ENCODE peak calls at places on chromosomes 7 and 10, in four cellular contexts. P, A, V and Z are unnamed samples.

GRCh38 chr7:139034855-139035587 is 821 bp downstream of the ZC3HAV1L start:
- DNase-seq in P (no peak), A (peak; percentile 27), V (no peak), Z (no peak)

GRCh38 chr10:53314856-53315255 is 542.3 kb upstream of the MBL2 start:
- DNase-seq in P (no peak), A (peak; percentile 96), V (no peak), Z (peak; percentile 87)

GRCh38 chr10:75347211-75347610 is 54.4 kb downstream of the ZNF503 start:
- DNase-seq in P (no peak), A (no peak), V (no peak), Z (no peak)

GRCh38 chr10:102274062-102274461 is 28.7 kb downstream of the GBF1 start:
- DNase-seq in P (no peak), A (no peak), V (no peak), Z (no peak)

GRCh38 chr10:103765981-103766380 is 89.4 kb downstream of the SH3PXD2A start:
- DNase-seq in P (no peak), A (no peak), V (no peak), Z (no peak)

GRCh38 chr10:118991326-118991725 is 38.2 kb upstream of the NANOS1 start:
- DNase-seq in P (no peak), A (no peak), V (no peak), Z (no peak)

GRCh38 chr10:67763499-67764011 is 67.6 kb upstream of the CTNNA3 start:
- DNase-seq in P (peak; percentile 23), A (peak; percentile 39), V (peak; percentile 21), Z (no peak)

GRCh38 chr10:114045071-114045737 is 1.5 kb downstream of the ADRB1 start:
- DNase-seq in P (no peak), A (peak; percentile 36), V (no peak), Z (no peak)

GRCh38 chr10:61000769-61001730 is 57.1 kb upstream of the RHOBTB1 start:
- DNase-seq in P (peak; percentile 71), A (peak; percentile 26), V (peak; percentile 77), Z (no peak)

GRCh38 chr10:104267721-104268690 is 978 bp upstream of the GSTO2 start:
- DNase-seq in P (no peak), A (peak; percentile 38), V (no peak), Z (no peak)

GRCh38 chr10:110206988-110207804 is at the start of gene MXI1:
- DNase-seq in P (peak; percentile 44), A (peak; percentile 92), V (peak; percentile 66), Z (no peak)

GRCh38 chr10:43120948-43121290 is 17.3 kb upstream of the CSGALNACT2 start:
- DNase-seq in P (no peak), A (no peak), V (no peak), Z (no peak)

GRCh38 chr10:31031205-31031665 is 430 bp downstream of the ZNF438 start:
- DNase-seq in P (no peak), A (no peak), V (peak; percentile 84), Z (no peak)

GRCh38 chr10:48625013-48625412 is 20.1 kb upstream of the ARHGAP22 start:
- DNase-seq in P (no peak), A (peak; percentile 63), V (no peak), Z (no peak)

GRCh38 chr10:66678521-66678920 is 247.3 kb upstream of the LRRTM3 start:
- DNase-seq in P (no peak), A (peak; percentile 10), V (no peak), Z (peak; percentile 24)

GRCh38 chr10:88735661-88736060 is 24.2 kb upstream of the LIPN start:
- DNase-seq in P (no peak), A (peak; percentile 62), V (no peak), Z (no peak)

GRCh38 chr7:73841689-73842247 is 548 bp downstream of the METTL27 start:
- DNase-seq in P (no peak), A (no peak), V (peak; percentile 50), Z (no peak)

GRCh38 chr10:79014796-79015195 is 54.0 kb upstream of the ZMIZ1 start:
- DNase-seq in P (no peak), A (no peak), V (no peak), Z (no peak)

GRCh38 chr7:71173955-71174354 is 42.0 kb downstream of the GALNT17 start:
- DNase-seq in P (no peak), A (no peak), V (no peak), Z (no peak)

GRCh38 chr7:73964786-73965185 is 63.2 kb upstream of the ELN start:
- DNase-seq in P (no peak), A (no peak), V (no peak), Z (no peak)

GRCh38 chr10:51063659-51064535 is 10.4 kb upstream of the PRKG1 start:
- DNase-seq in P (peak; percentile 7), A (peak; percentile 56), V (no peak), Z (no peak)

GRCh38 chr7:3282457-3282856 is 18.6 kb upstream of the SDK1 start:
- DNase-seq in P (no peak), A (peak; percentile 5), V (no peak), Z (no peak)

GRCh38 chr7:33907625-33908024 is 2.3 kb downstream of the BMPER start:
- DNase-seq in P (no peak), A (no peak), V (no peak), Z (no peak)

GRCh38 chr10:35937538-35937937 is 295.4 kb upstream of the FZD8 start:
- DNase-seq in P (no peak), A (no peak), V (no peak), Z (no peak)

GRCh38 chr10:2011106-2011716 is 273.9 kb upstream of the ADARB2 start:
- DNase-seq in P (no peak), A (no peak), V (no peak), Z (no peak)

GRCh38 chr7:41148521-41148951 is 554.4 kb downstream of the INHBA start:
- DNase-seq in P (no peak), A (peak; percentile 97), V (no peak), Z (peak; percentile 90)

GRCh38 chr7:108415821-108416536 is 40.3 kb downstream of the NRCAM start:
- DNase-seq in P (no peak), A (peak; percentile 88), V (peak; percentile 36), Z (no peak)

GRCh38 chr7:46811529-46811928 is 770.4 kb downstream of the TNS3 start:
- DNase-seq in P (no peak), A (peak; percentile 77), V (no peak), Z (peak; percentile 83)

GRCh38 chr7:131111-132094 is 61.0 kb upstream of the FAM20C start:
- DNase-seq in P (no peak), A (no peak), V (no peak), Z (no peak)

GRCh38 chr7:50412958-50413357 is 37.2 kb downstream of the FIGNL1 start:
- DNase-seq in P (no peak), A (no peak), V (no peak), Z (no peak)

GRCh38 chr7:36034020-36034419 is 119.0 kb upstream of the EEPD1 start:
- DNase-seq in P (no peak), A (peak; percentile 90), V (no peak), Z (no peak)
- H3K4me3 ChIP-seq in P (no peak overlapping the region), A (no peak overlapping the region), V (no peak overlapping the region), Z (no peak overlapping the region)

DNA sequence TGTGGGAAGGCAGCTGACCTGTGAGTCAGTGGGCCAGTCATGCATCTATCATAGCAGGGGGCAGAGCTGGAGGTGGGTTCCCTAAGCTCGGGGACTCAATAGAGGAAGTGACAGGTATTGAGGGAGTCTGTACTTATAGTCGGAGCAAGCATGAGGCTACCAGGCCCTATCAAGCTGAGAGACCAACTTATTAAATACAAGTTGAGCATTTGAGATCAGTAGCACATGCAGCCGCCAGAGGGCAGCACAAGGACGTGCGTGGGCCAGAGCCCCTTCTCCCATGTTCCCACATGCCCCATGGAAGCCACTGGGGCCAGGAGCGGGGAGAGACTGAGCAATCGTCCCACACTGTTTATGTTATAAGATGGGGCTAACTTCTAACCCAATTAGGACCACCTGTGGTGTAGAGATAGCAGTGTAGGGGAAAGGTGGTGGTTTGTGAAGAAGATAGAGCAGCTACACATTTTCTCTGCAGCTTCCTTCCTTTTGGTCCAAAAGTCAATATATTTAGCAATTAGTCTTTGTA is 13.0 kb upstream of the STK31 start:
- DNase-seq in P (peak; percentile 58), A (peak; percentile 71), V (peak; percentile 78), Z (no peak)
- TF ChIP-seq CTCF in P (peak; percentile 81), A (peak; percentile 71), V (peak; percentile 93), Z (peak; percentile 73)

GRCh38 chr10:93034426-93034825 is 26.2 kb upstream of the CYP26C1 start:
- DNase-seq in P (no peak), A (no peak), V (no peak), Z (no peak)

GRCh38 chr10:93032809-93033137 is 27.8 kb upstream of the CYP26C1 start:
- DNase-seq in P (peak; percentile 64), A (no peak), V (no peak), Z (no peak)

GRCh38 chr10:93028881-93029280 is 31.7 kb upstream of the CYP26C1 start:
- DNase-seq in P (no peak), A (peak; percentile 68), V (no peak), Z (no peak)

GRCh38 chr10:93030409-93030808 is 30.2 kb upstream of the CYP26C1 start:
- DNase-seq in P (peak; percentile 20), A (peak; percentile 67), V (no peak), Z (peak; percentile 62)

GRCh38 chr10:93032105-93032808 is 28.3 kb upstream of the CYP26C1 start:
- DNase-seq in P (peak; percentile 28), A (no peak), V (no peak), Z (no peak)
- H3K4me3 ChIP-seq in P (no peak overlapping the region), A (no peak overlapping the region), V (no peak overlapping the region), Z (no peak overlapping the region)

GRCh38 chr10:84202349-84202748 is 8.0 kb downstream of the CDHR1 start:
- DNase-seq in P (no peak), A (no peak), V (no peak), Z (no peak)

GRCh38 chr10:84205853-84206513 is 11.6 kb downstream of the CDHR1 start:
- DNase-seq in P (no peak), A (no peak), V (no peak), Z (no peak)

GRCh38 chr10:84204610-84205009 is 10.3 kb downstream of the CDHR1 start:
- DNase-seq in P (no peak), A (no peak), V (no peak), Z (no peak)

GRCh38 chr10:84205049-84205852 is 10.9 kb downstream of the CDHR1 start:
- DNase-seq in P (peak; percentile 38), A (peak; percentile 74), V (peak; percentile 79), Z (no peak)

DNA sequence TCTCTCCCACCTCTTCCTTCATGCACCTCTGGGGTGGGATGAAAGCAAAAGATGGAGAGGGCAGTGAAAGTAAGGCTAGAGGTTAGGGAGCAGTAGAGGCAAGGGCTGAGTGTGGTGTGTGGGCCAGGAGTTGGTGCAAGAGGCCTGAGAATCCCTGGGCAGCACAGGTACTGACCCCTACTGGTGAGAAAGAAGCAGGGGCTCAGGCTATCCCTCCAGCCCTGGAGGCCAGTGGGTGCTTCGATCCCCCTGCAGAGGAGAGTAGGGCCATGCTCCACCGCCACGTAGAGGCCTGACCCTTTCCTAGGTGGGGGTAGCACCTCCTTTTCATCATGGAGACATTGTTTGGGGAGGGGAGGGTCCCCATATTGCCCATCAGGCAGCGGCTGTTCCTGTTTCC is 9.8 kb downstream of the CDHR1 start:
- DNase-seq in P (peak; percentile 12), A (peak; percentile 46), V (peak; percentile 70), Z (no peak)
- TF ChIP-seq CTCF in P (peak; percentile 49), A (peak; percentile 58), V (peak; percentile 78), Z (peak; percentile 27)